ENCODE peak calls at places on chromosomes 11 and 22, in nine cellular contexts. N is HCT116, Y is hepatocyte, L is transverse colon, P is K562, W is PC-3, S is heart left ventricle, K is pancreas, Z is cardiac muscle cell. E is an unnamed sample. For H3K4me1, the result is how much of the 10 kb centered on the place peaks cover.

GRCh38 chr22:17007852-17008731 is at the start of gene GAB4:
- DNase-seq in S (no peak), L (no peak), Z (no peak), Y (no peak), N (no peak), P (no peak), W (no peak), K (no peak), E (no peak)

GRCh38 chr11:82680252-82680651 is 53.4 kb downstream of the FAM181B start:
- DNase-seq in Y (no peak), N (no peak), Z (no peak), W (peak), S (no peak), P (no peak), K (no peak), L (peak), E (no peak)

GRCh38 chr22:39920134-39920743 is 19.4 kb downstream of the GRAP2 start:
- DNase-seq in P (peak), Y (no peak), W (no peak), N (no peak), L (no peak), K (no peak), Z (no peak), S (no peak), E (no peak)

GRCh38 chr11:27420722-27421572 is 51.6 kb downstream of the LGR4 start:
- DNase-seq in Y (no peak), Z (peak), L (no peak), W (no peak), K (no peak), S (no peak), N (no peak), P (peak), E (no peak)

GRCh38 chr11:8735094-8735493 is 52.5 kb downstream of the RPL27A start:
- DNase-seq in Z (no peak), N (no peak), K (no peak), P (no peak), W (peak), L (no peak), Y (no peak), S (no peak), E (no peak)

GRCh38 chr11:129209891-129210830 is 18.0 kb upstream of the ARHGAP32 start:
- DNase-seq in Y (no peak), S (no peak), L (no peak), W (no peak), K (no peak), P (no peak), N (no peak), Z (peak), E (no peak)

GRCh38 chr11:66176650-66177049 is 91.8 kb upstream of the RAB1B start:
- DNase-seq in S (no peak), Z (no peak), Y (no peak), N (no peak), L (no peak), P (no peak), K (no peak), W (peak), E (no peak)

GRCh38 chr11:86681039-86681745 is 8.8 kb upstream of the ME3 start:
- DNase-seq in L (no peak), S (no peak), W (no peak), Z (peak), P (no peak), N (no peak), Y (no peak), K (no peak), E (no peak)

GRCh38 chr22:36286096-36286957 is 33.4 kb downstream of the APOL1 start:
- DNase-seq in L (peak), S (peak), N (peak), Y (peak), K (peak), Z (peak), P (peak), W (peak), E (peak)

GRCh38 chr11:118998822-118999221 is 884 bp downstream of the CENATAC start:
- DNase-seq in Z (peak), Y (peak), W (peak), S (no peak), K (no peak), L (no peak), N (peak), P (peak), E (peak)

GRCh38 chr11:45374632-45375031 is 88.5 kb upstream of the SYT13 start:
- DNase-seq in K (no peak), Y (no peak), N (no peak), Z (peak), L (no peak), W (no peak), S (no peak), P (no peak), E (no peak)

GRCh38 chr11:68677432-68677831 is 6.9 kb upstream of the GAL start:
- DNase-seq in W (peak), K (peak), Y (peak), S (peak), Z (peak), P (peak), L (no peak), N (peak), E (peak)

GRCh38 chr11:17646451-17647145 is 72.8 kb upstream of the MYOD1 start:
- DNase-seq in S (no peak), W (no peak), Z (no peak), P (no peak), L (no peak), N (no peak), K (no peak), Y (no peak), E (peak)

GRCh38 chr11:2305862-2306823 is 4.3 kb downstream of the TSPAN32 start:
- DNase-seq in S (peak), Z (peak), L (peak), P (no peak), Y (peak), N (no peak), K (no peak), W (no peak), E (peak)

GRCh38 chr11:86247608-86248007 is 3.1 kb downstream of the EED start:
- DNase-seq in P (peak), N (no peak), K (no peak), W (peak), S (no peak), Z (no peak), Y (no peak), L (peak), E (no peak)

GRCh38 chr11:86431258-86431657 is 56.6 kb downstream of the CCDC81 start:
- DNase-seq in L (no peak), K (no peak), P (no peak), W (no peak), S (no peak), Z (no peak), Y (no peak), N (no peak), E (no peak)

GRCh38 chr11:113977701-113978100 is 2.8 kb downstream of the HTR3A start:
- DNase-seq in K (no peak), Y (no peak), L (no peak), Z (no peak), N (no peak), S (no peak), W (no peak), P (no peak), E (no peak)

GRCh38 chr22:32286290-32286840 is 31.2 kb upstream of the SLC5A4 start:
- DNase-seq in Y (no peak), L (no peak), P (no peak), W (no peak), Z (no peak), K (no peak), N (no peak), S (no peak), E (no peak)

GRCh38 chr22:25645266-25645665 is 80.8 kb downstream of the GRK3 start:
- DNase-seq in Y (no peak), K (no peak), W (no peak), P (no peak), S (no peak), L (no peak), N (no peak), Z (peak), E (no peak)

GRCh38 chr11:119389611-119390254 is 8.2 kb upstream of the USP2 start:
- DNase-seq in W (peak), L (no peak), P (no peak), N (no peak), Y (no peak), S (no peak), Z (no peak), K (no peak), E (peak)

GRCh38 chr11:108135845-108136599 is 14.7 kb downstream of the ACAT1 start:
- DNase-seq in P (no peak), W (peak), Y (no peak), Z (peak), S (no peak), L (no peak), N (no peak), K (no peak), E (no peak)

GRCh38 chr11:8908099-8908498 is 2.9 kb upstream of the AKIP1 start:
- DNase-seq in S (no peak), N (no peak), W (no peak), Z (no peak), L (no peak), K (no peak), Y (no peak), P (no peak), E (no peak)

GRCh38 chr11:11636671-11637070 is 14.9 kb upstream of the GALNT18 start:
- DNase-seq in N (no peak), Y (no peak), S (no peak), K (no peak), P (no peak), Z (no peak), W (no peak), L (no peak), E (no peak)

GRCh38 chr22:43275545-43275981 is 67.6 kb downstream of the SCUBE1 start:
- DNase-seq in L (no peak), S (no peak), N (peak), K (no peak), Z (peak), W (peak), P (peak), Y (peak), E (peak)

GRCh38 chr11:78170874-78171549 is 17.4 kb downstream of the KCTD21 start:
- DNase-seq in S (no peak), L (no peak), K (no peak), P (no peak), N (no peak), Z (no peak), W (no peak), Y (no peak), E (no peak)

GRCh38 chr11:107293677-107294344 is 163.8 kb downstream of the CWF19L2 start:
- DNase-seq in L (no peak), Y (no peak), N (no peak), Z (no peak), P (no peak), W (no peak), K (no peak), S (no peak), E (peak)

GRCh38 chr11:46607516-46607915 is 9.5 kb downstream of the HARBI1 start:
- DNase-seq in N (no peak), L (no peak), Z (no peak), S (no peak), K (no peak), P (no peak), Y (no peak), W (no peak), E (no peak)

GRCh38 chr11:27656320-27656719 is 43.9 kb downstream of the BDNF start:
- DNase-seq in N (no peak), S (no peak), Y (no peak), Z (no peak), L (no peak), W (no peak), K (no peak), P (no peak), E (no peak)

GRCh38 chr11:72439455-72439854 is 5.1 kb upstream of the CLPB start:
- DNase-seq in Y (no peak), W (peak), S (no peak), N (no peak), K (no peak), Z (peak), L (no peak), P (no peak), E (no peak)

GRCh38 chr11:90717522-90717921 is 494.7 kb upstream of the CHORDC1 start:
- DNase-seq in Y (no peak), S (no peak), N (no peak), W (no peak), K (no peak), P (no peak), L (no peak), Z (no peak), E (no peak)

GRCh38 chr11:47234669-47235075 is 13.9 kb downstream of the ACP2 start:
- DNase-seq in Z (peak), P (no peak), W (peak), K (peak), N (no peak), Y (no peak), S (peak), L (peak), E (no peak)

GRCh38 chr11:30008946-30009525 is 7.8 kb downstream of the KCNA4 start:
- DNase-seq in K (no peak), N (no peak), P (no peak), L (no peak), S (no peak), Y (no peak), Z (peak), W (no peak), E (no peak)

GRCh38 chr11:130560000-130560852 is 111.8 kb downstream of the ADAMTS15 start:
- DNase-seq in Z (peak), L (no peak), Y (peak), K (no peak), P (no peak), W (no peak), S (no peak), N (no peak), E (no peak)

GRCh38 chr11:15662285-15662684 is 547.6 kb downstream of the INSC start:
- DNase-seq in Y (no peak), Z (no peak), K (no peak), W (peak), N (no peak), S (no peak), P (no peak), L (no peak), E (peak)

GRCh38 chr11:124898711-124899110 is 1.0 kb upstream of the ROBO4 start:
- DNase-seq in Y (no peak), K (no peak), Z (peak), P (no peak), S (peak), W (peak), N (no peak), L (no peak), E (peak)

GRCh38 chr22:27857441-27857840 is 55.9 kb upstream of the MN1 start:
- DNase-seq in P (no peak), L (no peak), Y (no peak), S (no peak), W (no peak), Z (no peak), K (no peak), N (no peak), E (no peak)

GRCh38 chr11:113111156-113111555 is 149.9 kb downstream of the NCAM1 start:
- DNase-seq in S (no peak), N (no peak), L (no peak), Z (no peak), W (no peak), K (no peak), Y (no peak), P (no peak), E (no peak)

GRCh38 chr11:61728940-61729219 is 23.6 kb upstream of the MYRF start:
- DNase-seq in Z (peak), L (no peak), S (no peak), K (no peak), Y (no peak), W (peak), P (no peak), N (peak), E (no peak)

GRCh38 chr11:121041072-121041471 is 17.2 kb downstream of the TBCEL start:
- DNase-seq in K (no peak), P (no peak), L (no peak), N (no peak), Z (no peak), S (no peak), W (no peak), Y (no peak), E (no peak)

GRCh38 chr11:121039971-121040613 is 16.2 kb downstream of the TBCEL start:
- DNase-seq in L (no peak), N (no peak), K (no peak), P (no peak), W (no peak), Y (no peak), Z (no peak), S (no peak), E (peak)

GRCh38 chr11:121040614-121041002 is 16.7 kb downstream of the TBCEL start:
- DNase-seq in Z (no peak), P (no peak), N (no peak), S (no peak), K (no peak), W (no peak), Y (no peak), L (no peak), E (no peak)

GRCh38 chr11:121036981-121037380 is 13.1 kb downstream of the TBCEL start:
- DNase-seq in Z (no peak), Y (no peak), W (no peak), P (no peak), K (no peak), S (no peak), L (no peak), N (no peak), E (no peak)

DNA sequence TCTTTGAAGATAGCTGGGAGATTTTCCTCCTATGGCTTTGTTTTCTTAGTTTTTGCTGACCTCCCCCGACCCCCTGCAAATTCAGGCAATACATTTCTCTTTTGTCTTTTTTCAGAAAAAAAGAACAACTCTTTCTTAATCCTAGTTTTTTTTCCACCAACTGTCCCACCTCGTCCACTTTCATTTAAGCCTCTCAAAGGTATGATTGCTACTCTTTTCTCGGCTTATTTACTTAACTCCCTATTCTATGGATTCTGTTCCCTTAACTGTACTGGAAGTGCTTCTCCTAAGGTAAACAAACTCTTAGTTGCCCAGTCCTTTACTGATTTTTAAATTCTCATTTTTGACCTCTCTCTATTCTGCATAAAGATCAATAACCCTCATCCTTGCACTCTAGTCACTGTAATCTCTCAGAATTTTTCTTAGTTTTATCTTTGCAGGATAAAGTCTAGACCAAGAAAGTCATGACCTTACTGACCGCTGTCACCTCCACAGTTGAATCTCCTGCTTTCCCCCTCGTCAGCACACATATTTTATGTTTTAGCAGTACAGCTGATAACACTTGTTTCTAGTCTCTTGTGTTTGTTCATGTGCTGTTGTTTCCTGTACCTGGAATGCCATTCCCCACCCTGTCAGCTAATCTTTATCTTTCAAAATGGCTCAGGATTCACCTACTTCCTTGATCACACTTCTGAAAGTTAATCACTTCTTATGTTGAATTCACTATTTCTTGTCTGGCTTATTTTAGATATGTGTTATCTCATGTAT is 14.9 kb downstream of the TBCEL start:
- DNase-seq in S (no peak), N (no peak), P (no peak), W (no peak), Z (no peak), Y (no peak), L (no peak), K (no peak), E (no peak)
- H3K4me1 ChIP-seq in S (under half), N (under half), P (under half), W (under half), Z (half or more), Y (under half), L (under half), K (under half), E (under half)

GRCh38 chr11:94987378-94987777 is 13.9 kb downstream of the KDM4D start:
- DNase-seq in N (no peak), P (no peak), Y (no peak), K (no peak), W (no peak), S (no peak), L (no peak), Z (no peak), E (no peak)
- H3K4me1 ChIP-seq in N (under half), P (under half), Y (under half), K (under half), W (under half), S (under half), L (under half), Z (under half), E (under half)

GRCh38 chr11:12695221-12695794 is 21.1 kb downstream of the TEAD1 start:
- DNase-seq in Z (no peak), L (no peak), Y (no peak), P (no peak), N (no peak), S (no peak), K (no peak), W (no peak), E (peak)
- H3K4me1 ChIP-seq in Z (half or more), L (under half), Y (half or more), P (under half), N (half or more), S (half or more), K (under half), W (half or more), E (under half)

DNA sequence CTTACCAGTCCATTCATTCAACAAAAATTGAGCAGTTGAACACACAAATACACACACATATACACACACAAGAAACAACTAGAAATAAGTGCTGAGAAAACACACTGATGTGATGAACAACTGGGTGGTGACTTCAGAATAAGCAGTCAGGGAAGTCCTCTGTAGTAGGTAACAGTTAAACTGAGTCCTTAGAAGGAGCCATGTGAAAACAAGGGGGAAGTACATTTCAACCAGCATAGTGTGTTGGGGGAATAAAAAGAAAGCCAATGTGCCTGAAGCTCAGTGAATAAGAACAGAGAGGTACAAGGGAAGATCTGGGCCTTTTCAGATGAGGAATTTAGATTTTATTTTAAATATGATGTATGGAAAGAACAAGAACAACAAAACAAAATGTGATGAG is 6.8 kb upstream of the TMEM123 start:
- DNase-seq in N (no peak), Z (no peak), K (no peak), P (no peak), S (no peak), Y (no peak), L (no peak), W (no peak), E (no peak)
- H3K4me1 ChIP-seq in N (under half), Z (under half), K (under half), P (under half), S (under half), Y (under half), L (under half), W (under half), E (under half)

GRCh38 chr11:64608260-64608538 is 17.2 kb downstream of the SLC22A12 start:
- DNase-seq in W (no peak), K (no peak), P (no peak), Z (no peak), Y (no peak), L (no peak), N (no peak), S (no peak), E (no peak)

GRCh38 chr11:64609436-64610047 is 18.5 kb downstream of the SLC22A12 start:
- DNase-seq in Y (no peak), S (no peak), N (no peak), L (no peak), K (no peak), P (peak), W (no peak), Z (no peak), E (no peak)

GRCh38 chr11:64606796-64607380 is 15.9 kb downstream of the SLC22A12 start:
- DNase-seq in N (no peak), L (no peak), P (no peak), S (no peak), K (no peak), Z (no peak), W (no peak), Y (no peak), E (no peak)

GRCh38 chr11:64607381-64608259 is 16.6 kb downstream of the SLC22A12 start:
- DNase-seq in Y (no peak), L (no peak), S (no peak), N (no peak), K (no peak), W (peak), P (no peak), Z (peak), E (no peak)

GRCh38 chr11:64608636-64609035 is 17.6 kb downstream of the SLC22A12 start:
- DNase-seq in S (no peak), L (no peak), Z (no peak), N (no peak), W (no peak), K (no peak), P (no peak), Y (no peak), E (no peak)
- H3K4me1 ChIP-seq in S (under half), L (under half), Z (under half), N (under half), W (under half), K (under half), P (under half), Y (under half), E (under half)

GRCh38 chr22:23207786-23208325 is 27.5 kb downstream of the BCR start:
- DNase-seq in Z (no peak), Y (no peak), W (no peak), L (no peak), K (no peak), S (no peak), P (peak), N (no peak), E (no peak)
- H3K4me1 ChIP-seq in Z (under half), Y (under half), W (under half), L (under half), K (under half), S (under half), P (under half), N (under half), E (under half)